ENCODE peak calls at places on chromosomes 12 and 14, in six cellular contexts. One of them, this sample, is unnamed.

GRCh38 chr14:95248422-95248821 is 71.3 kb downstream of the CLMN start:
- DNase-seq in epithelial cell of esophagus: no peak
- DNase-seq in GM23338: no peak
- DNase-seq in neural progenitor cell: no peak
- DNase-seq in progenitor cell of endocrine pancreas: no peak
- DNase-seq in HepG2: no peak
- DNase-seq in this sample: no peak

GRCh38 chr12:107058190-107058589 is 35.2 kb downstream of the CRY1 start:
- DNase-seq in epithelial cell of esophagus: no peak
- DNase-seq in GM23338: no peak
- DNase-seq in neural progenitor cell: no peak
- DNase-seq in progenitor cell of endocrine pancreas: no peak
- DNase-seq in HepG2: no peak
- DNase-seq in this sample: no peak

GRCh38 chr12:70245458-70245857 is 2.2 kb downstream of the CNOT2 start:
- DNase-seq in epithelial cell of esophagus: no peak
- DNase-seq in GM23338: no peak
- DNase-seq in neural progenitor cell: no peak
- DNase-seq in progenitor cell of endocrine pancreas: no peak
- DNase-seq in HepG2: no peak
- DNase-seq in this sample: no peak

GRCh38 chr12:32885831-32886230 is 10.7 kb downstream of the PKP2 start:
- DNase-seq in epithelial cell of esophagus: no peak
- DNase-seq in GM23338: no peak
- DNase-seq in neural progenitor cell: no peak
- DNase-seq in progenitor cell of endocrine pancreas: no peak
- DNase-seq in HepG2: no peak
- DNase-seq in this sample: no peak

GRCh38 chr12:7916936-7917335 is 19.1 kb downstream of the SLC2A3 start:
- DNase-seq in epithelial cell of esophagus: no peak
- DNase-seq in GM23338: peak; percentile 76
- DNase-seq in neural progenitor cell: no peak
- DNase-seq in progenitor cell of endocrine pancreas: no peak
- DNase-seq in HepG2: no peak
- DNase-seq in this sample: no peak

GRCh38 chr12:46430340-46430948 is 57.9 kb upstream of the SLC38A2 start:
- DNase-seq in epithelial cell of esophagus: peak; percentile 95
- DNase-seq in GM23338: peak; percentile 47
- DNase-seq in neural progenitor cell: no peak
- DNase-seq in progenitor cell of endocrine pancreas: no peak
- DNase-seq in HepG2: peak; percentile 95
- DNase-seq in this sample: no peak

GRCh38 chr14:96189288-96189711 is 15.3 kb upstream of the BDKRB2 start:
- DNase-seq in epithelial cell of esophagus: no peak
- DNase-seq in GM23338: no peak
- DNase-seq in neural progenitor cell: no peak
- DNase-seq in progenitor cell of endocrine pancreas: no peak
- DNase-seq in HepG2: no peak
- DNase-seq in this sample: no peak

GRCh38 chr12:182381-182883 is 31.5 kb downstream of the SLC6A12 start:
- DNase-seq in epithelial cell of esophagus: peak; percentile 70
- DNase-seq in GM23338: no peak
- DNase-seq in neural progenitor cell: no peak
- DNase-seq in progenitor cell of endocrine pancreas: no peak
- DNase-seq in HepG2: no peak
- DNase-seq in this sample: no peak

GRCh38 chr12:93524386-93525133 is 47.9 kb upstream of the SOCS2 start:
- DNase-seq in epithelial cell of esophagus: no peak
- DNase-seq in GM23338: no peak
- DNase-seq in neural progenitor cell: no peak
- DNase-seq in progenitor cell of endocrine pancreas: no peak
- DNase-seq in HepG2: peak; percentile 9
- DNase-seq in this sample: no peak

GRCh38 chr12:9345163-9345562 is 137.0 kb upstream of the PZP start:
- DNase-seq in epithelial cell of esophagus: no peak
- DNase-seq in GM23338: no peak
- DNase-seq in neural progenitor cell: no peak
- DNase-seq in progenitor cell of endocrine pancreas: no peak
- DNase-seq in HepG2: no peak
- DNase-seq in this sample: no peak

GRCh38 chr12:110247340-110248095 is 33.5 kb upstream of the ATP2A2 start:
- DNase-seq in epithelial cell of esophagus: peak; percentile 99
- DNase-seq in GM23338: no peak
- DNase-seq in neural progenitor cell: no peak
- DNase-seq in progenitor cell of endocrine pancreas: no peak
- DNase-seq in HepG2: peak; percentile 89
- DNase-seq in this sample: no peak

GRCh38 chr12:110244372-110244771 is 36.7 kb upstream of the ATP2A2 start:
- DNase-seq in epithelial cell of esophagus: no peak
- DNase-seq in GM23338: no peak
- DNase-seq in neural progenitor cell: no peak
- DNase-seq in progenitor cell of endocrine pancreas: no peak
- DNase-seq in HepG2: no peak
- DNase-seq in this sample: no peak

GRCh38 chr12:110244829-110245228 is 36.2 kb upstream of the ATP2A2 start:
- DNase-seq in epithelial cell of esophagus: no peak
- DNase-seq in GM23338: peak; percentile 87
- DNase-seq in neural progenitor cell: peak; percentile 76
- DNase-seq in progenitor cell of endocrine pancreas: no peak
- DNase-seq in HepG2: no peak
- DNase-seq in this sample: peak; percentile 63

GRCh38 chr12:110246690-110247339 is 34.2 kb upstream of the ATP2A2 start:
- DNase-seq in epithelial cell of esophagus: peak; percentile 73
- DNase-seq in GM23338: no peak
- DNase-seq in neural progenitor cell: no peak
- DNase-seq in progenitor cell of endocrine pancreas: no peak
- DNase-seq in HepG2: no peak
- DNase-seq in this sample: no peak

DNA sequence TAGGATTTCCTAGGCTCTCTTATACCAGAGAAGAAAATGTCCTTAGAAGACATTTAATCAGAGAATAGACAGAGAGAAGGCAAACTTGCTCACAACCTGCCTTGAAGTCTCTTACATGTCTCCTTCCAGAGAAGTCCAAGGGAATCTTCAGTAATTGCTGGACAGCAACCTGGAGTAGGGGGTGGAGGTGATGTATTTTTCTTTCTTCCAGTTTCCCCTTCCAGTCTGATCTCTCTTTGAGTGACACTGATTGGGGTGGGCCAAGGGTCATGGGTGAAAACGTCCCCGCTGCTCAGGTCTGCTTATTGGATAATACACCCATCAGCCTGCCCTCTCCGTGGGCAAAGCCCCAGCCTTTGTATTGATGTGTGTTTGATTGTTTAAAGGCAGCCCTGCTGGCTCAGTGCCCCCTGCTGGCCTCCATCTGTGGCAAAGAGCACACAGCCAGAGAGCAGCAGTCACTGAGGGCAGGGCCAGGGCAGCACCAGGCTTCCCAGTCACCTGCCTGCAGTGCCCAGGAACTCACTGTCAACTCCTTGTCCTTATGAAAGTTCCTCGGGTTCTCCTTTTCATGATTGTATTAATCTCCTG is 35.7 kb upstream of the ATP2A2 start:
- DNase-seq in epithelial cell of esophagus: peak; percentile 37
- DNase-seq in GM23338: peak; percentile 73
- DNase-seq in neural progenitor cell: peak; percentile 55
- DNase-seq in progenitor cell of endocrine pancreas: no peak
- DNase-seq in HepG2: peak; percentile 29
- DNase-seq in this sample: no peak
- TF ChIP-seq CTCF in epithelial cell of esophagus: peak; percentile 30
- TF ChIP-seq CTCF in GM23338: peak; percentile 62
- TF ChIP-seq CTCF in neural progenitor cell: peak; percentile 43
- TF ChIP-seq CTCF in progenitor cell of endocrine pancreas: peak; percentile 26
- TF ChIP-seq CTCF in HepG2: peak; percentile 74
- TF ChIP-seq CTCF in this sample: no peak

DNA sequence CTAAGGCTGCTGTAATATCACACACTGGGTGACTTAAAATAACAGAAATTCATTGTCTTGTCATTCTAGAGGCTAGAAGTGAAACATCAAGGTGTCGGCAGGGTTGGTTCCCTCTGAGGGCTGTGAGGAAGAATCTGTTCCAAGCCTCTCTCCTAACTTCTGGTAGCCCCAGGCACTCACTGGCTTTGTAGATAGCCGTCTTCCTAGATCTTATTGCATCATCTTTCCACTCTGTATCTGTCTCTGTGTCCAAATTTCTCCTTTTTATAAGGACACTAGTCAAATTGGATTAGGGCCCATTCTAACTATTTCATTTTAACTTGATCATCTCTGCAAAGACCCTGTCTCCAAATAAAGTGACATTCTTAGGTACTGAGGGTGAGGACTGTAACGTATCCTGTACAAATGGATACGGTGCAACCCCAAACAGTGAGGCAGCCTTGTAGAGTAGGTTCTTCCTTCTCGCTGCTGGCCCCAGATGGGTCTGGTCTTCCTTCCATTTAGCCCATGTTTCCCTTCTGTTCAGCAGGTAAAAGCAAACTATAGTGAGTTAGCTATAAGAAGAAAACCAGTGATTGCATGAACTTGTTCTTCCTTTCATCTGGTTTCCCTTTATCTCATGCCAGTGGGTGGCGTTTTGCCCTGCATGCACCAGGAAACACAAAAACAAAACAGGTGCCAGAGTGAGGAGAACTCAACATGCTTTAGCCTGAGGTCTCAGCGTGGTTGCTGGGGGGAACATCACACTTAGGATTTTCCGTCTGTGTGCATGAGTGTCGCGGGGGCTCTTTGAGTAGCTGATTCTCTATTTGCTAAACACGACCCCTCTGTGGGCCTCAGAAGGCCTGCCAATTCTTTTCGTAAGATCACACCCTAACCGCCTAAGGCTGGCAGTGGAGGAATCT is 19.5 kb downstream of the TTC9 start:
- DNase-seq in epithelial cell of esophagus: peak; percentile 36
- DNase-seq in GM23338: no peak
- DNase-seq in neural progenitor cell: no peak
- DNase-seq in progenitor cell of endocrine pancreas: no peak
- DNase-seq in HepG2: no peak
- DNase-seq in this sample: no peak
- TF ChIP-seq CTCF in epithelial cell of esophagus: peak; percentile 34
- TF ChIP-seq CTCF in GM23338: no peak
- TF ChIP-seq CTCF in neural progenitor cell: no peak
- TF ChIP-seq CTCF in progenitor cell of endocrine pancreas: no peak
- TF ChIP-seq CTCF in HepG2: no peak
- TF ChIP-seq CTCF in this sample: no peak

GRCh38 chr12:113386866-113387566 is 16.7 kb downstream of the SDS start:
- DNase-seq in epithelial cell of esophagus: no peak
- DNase-seq in GM23338: no peak
- DNase-seq in neural progenitor cell: no peak
- DNase-seq in progenitor cell of endocrine pancreas: no peak
- DNase-seq in HepG2: no peak
- DNase-seq in this sample: no peak

GRCh38 chr12:113381237-113381636 is 22.4 kb downstream of the SDS start:
- DNase-seq in epithelial cell of esophagus: no peak
- DNase-seq in GM23338: no peak
- DNase-seq in neural progenitor cell: peak; percentile 37
- DNase-seq in progenitor cell of endocrine pancreas: no peak
- DNase-seq in HepG2: no peak
- DNase-seq in this sample: no peak

GRCh38 chr12:113385282-113385882 is 18.3 kb downstream of the SDS start:
- DNase-seq in epithelial cell of esophagus: no peak
- DNase-seq in GM23338: no peak
- DNase-seq in neural progenitor cell: no peak
- DNase-seq in progenitor cell of endocrine pancreas: no peak
- DNase-seq in HepG2: no peak
- DNase-seq in this sample: no peak

GRCh38 chr12:113384778-113385177 is 18.9 kb downstream of the SDS start:
- DNase-seq in epithelial cell of esophagus: no peak
- DNase-seq in GM23338: no peak
- DNase-seq in neural progenitor cell: no peak
- DNase-seq in progenitor cell of endocrine pancreas: no peak
- DNase-seq in HepG2: no peak
- DNase-seq in this sample: no peak

DNA sequence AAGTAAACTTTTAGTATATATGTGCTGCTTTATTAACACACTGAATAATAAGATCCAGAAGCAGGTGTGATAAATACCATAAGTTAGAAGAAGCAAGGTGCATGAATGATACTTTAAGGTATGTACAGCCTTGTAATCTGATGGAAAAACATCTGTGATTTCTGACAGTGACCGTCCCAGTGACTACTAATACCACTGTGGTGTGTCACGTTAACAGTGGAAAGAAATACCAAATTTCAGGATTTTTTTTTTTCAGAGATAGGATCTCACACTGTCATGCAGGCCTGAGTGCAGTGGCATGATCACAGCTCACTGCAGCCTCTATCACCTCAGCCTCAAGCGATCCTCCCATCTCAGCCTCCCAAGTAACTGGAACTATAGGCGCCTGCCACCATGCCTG is 21.5 kb downstream of the SDS start:
- DNase-seq in epithelial cell of esophagus: no peak
- DNase-seq in GM23338: no peak
- DNase-seq in neural progenitor cell: no peak
- DNase-seq in progenitor cell of endocrine pancreas: no peak
- DNase-seq in HepG2: no peak
- DNase-seq in this sample: no peak
- TF ChIP-seq CTCF in epithelial cell of esophagus: no peak
- TF ChIP-seq CTCF in GM23338: no peak
- TF ChIP-seq CTCF in neural progenitor cell: no peak
- TF ChIP-seq CTCF in progenitor cell of endocrine pancreas: no peak
- TF ChIP-seq CTCF in HepG2: no peak
- TF ChIP-seq CTCF in this sample: no peak

GRCh38 chr12:6569312-6569711 is 1.2 kb upstream of the NOP2 start:
- DNase-seq in epithelial cell of esophagus: no peak
- DNase-seq in GM23338: no peak
- DNase-seq in neural progenitor cell: no peak
- DNase-seq in progenitor cell of endocrine pancreas: no peak
- DNase-seq in HepG2: no peak
- DNase-seq in this sample: no peak

GRCh38 chr12:6573001-6573400 is 4.9 kb upstream of the NOP2 start:
- DNase-seq in epithelial cell of esophagus: no peak
- DNase-seq in GM23338: no peak
- DNase-seq in neural progenitor cell: no peak
- DNase-seq in progenitor cell of endocrine pancreas: no peak
- DNase-seq in HepG2: no peak
- DNase-seq in this sample: no peak

GRCh38 chr12:6569786-6570185 is 1.7 kb upstream of the NOP2 start:
- DNase-seq in epithelial cell of esophagus: no peak
- DNase-seq in GM23338: no peak
- DNase-seq in neural progenitor cell: no peak
- DNase-seq in progenitor cell of endocrine pancreas: no peak
- DNase-seq in HepG2: no peak
- DNase-seq in this sample: no peak

GRCh38 chr12:6567824-6568617 is at the start of gene NOP2:
- DNase-seq in epithelial cell of esophagus: peak; percentile 92
- DNase-seq in GM23338: peak; percentile 93
- DNase-seq in neural progenitor cell: peak; percentile 94
- DNase-seq in progenitor cell of endocrine pancreas: peak; percentile 93
- DNase-seq in HepG2: peak; percentile 79
- DNase-seq in this sample: peak; percentile 95

DNA sequence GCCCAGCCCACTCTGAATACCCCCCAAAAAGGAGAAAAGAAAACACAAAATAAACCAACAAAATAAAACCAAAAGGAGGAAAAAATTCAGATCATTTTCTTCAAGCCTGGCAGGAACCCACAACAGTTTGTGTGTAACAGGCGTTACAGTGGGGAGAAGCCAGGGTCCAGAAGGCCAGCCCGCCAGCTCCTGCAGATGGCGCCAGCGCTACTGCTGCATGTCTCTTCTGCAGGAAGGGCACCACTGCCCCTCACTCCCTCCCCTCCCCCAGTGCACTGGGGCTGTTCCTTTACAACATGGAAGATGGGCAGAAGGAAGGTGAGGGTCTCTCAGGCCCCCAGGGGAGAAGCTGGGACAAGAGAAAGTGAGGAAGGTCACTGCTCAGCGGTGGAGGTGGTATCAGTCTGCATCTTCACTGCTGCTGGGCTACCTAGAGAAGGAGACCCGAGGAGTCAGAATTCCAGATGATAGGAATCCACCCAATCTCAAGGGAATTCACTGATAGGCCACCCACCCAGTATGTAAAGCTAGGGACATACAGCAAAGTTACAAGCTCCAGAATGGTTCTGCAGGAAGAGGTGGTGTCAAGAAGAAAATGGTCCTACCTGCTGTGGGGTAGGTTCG is 2.3 kb upstream of the NOP2 start:
- DNase-seq in epithelial cell of esophagus: peak; percentile 40
- DNase-seq in GM23338: peak; percentile 85
- DNase-seq in neural progenitor cell: peak; percentile 76
- DNase-seq in progenitor cell of endocrine pancreas: peak; percentile 56
- DNase-seq in HepG2: peak; percentile 63
- DNase-seq in this sample: peak; percentile 65
- TF ChIP-seq CTCF in epithelial cell of esophagus: peak; percentile 56
- TF ChIP-seq CTCF in GM23338: peak; percentile 73
- TF ChIP-seq CTCF in neural progenitor cell: peak; percentile 71
- TF ChIP-seq CTCF in progenitor cell of endocrine pancreas: peak; percentile 66
- TF ChIP-seq CTCF in HepG2: peak; percentile 84
- TF ChIP-seq CTCF in this sample: peak; percentile 47